ENCODE peak calls at places on chromosomes 1 and 21, in six cellular contexts. Y is dorsolateral prefrontal cortex, P is spleen, K is heart left ventricle, X is H9, Q is Peyer's patch. M is an unnamed sample.

GRCh38 chr21:38342734-38343133 is 85.9 kb downstream of the KCNJ15 start:
- DNase-seq in Y (no peak), P (no peak), K (no peak), X (no peak), Q (no peak), M (no peak)

GRCh38 chr1:17210176-17210575 is 5.2 kb downstream of the PADI1 start:
- DNase-seq in Y (no peak), P (no peak), K (no peak), X (no peak), Q (no peak), M (no peak)

GRCh38 chr1:165222580-165222979 is 133.9 kb downstream of the LMX1A start:
- DNase-seq in Y (no peak), P (no peak), K (no peak), X (no peak), Q (no peak), M (no peak)

GRCh38 chr1:157154940-157155514 is 16.8 kb upstream of the ETV3 start:
- DNase-seq in Y (no peak), P (no peak), K (peak; percentile 81), X (no peak), Q (peak; percentile 86), M (peak; percentile 84)

GRCh38 chr1:110798691-110799256 is 74.2 kb upstream of the CD53 start:
- DNase-seq in Y (no peak), P (no peak), K (no peak), X (no peak), Q (no peak), M (no peak)

GRCh38 chr1:24955161-24955560 is 25.1 kb upstream of the RUNX3 start:
- DNase-seq in Y (no peak), P (peak; percentile 32), K (no peak), X (no peak), Q (peak; percentile 72), M (no peak)

GRCh38 chr1:95223110-95223509 is 10.9 kb upstream of the RWDD3 start:
- DNase-seq in Y (no peak), P (no peak), K (no peak), X (no peak), Q (no peak), M (no peak)

GRCh38 chr1:3464649-3465025 is 10.2 kb downstream of the ARHGEF16 start:
- DNase-seq in Y (no peak), P (peak; percentile 41), K (no peak), X (no peak), Q (no peak), M (peak; percentile 54)

GRCh38 chr1:51956528-51957509 is 33.7 kb downstream of the RAB3B start:
- DNase-seq in Y (no peak), P (no peak), K (no peak), X (peak; percentile 33), Q (no peak), M (no peak)

GRCh38 chr1:77876884-77877283 is 11.5 kb upstream of the NEXN start:
- DNase-seq in Y (no peak), P (no peak), K (no peak), X (no peak), Q (no peak), M (no peak)

GRCh38 chr21:21195417-21195816 is 197.2 kb downstream of the NCAM2 start:
- DNase-seq in Y (no peak), P (no peak), K (no peak), X (no peak), Q (no peak), M (no peak)

GRCh38 chr1:17236779-17237601 is 11.9 kb upstream of the PADI3 start:
- DNase-seq in Y (peak; percentile 90), P (peak; percentile 95), K (peak; percentile 80), X (peak; percentile 92), Q (peak; percentile 96), M (peak; percentile 93)

GRCh38 chr1:24283326-24284155 is 35.6 kb upstream of the GRHL3 start:
- DNase-seq in Y (no peak), P (no peak), K (no peak), X (no peak), Q (peak; percentile 61), M (no peak)

GRCh38 chr1:201468501-201468843 is 516 bp downstream of the PHLDA3 start:
- DNase-seq in Y (no peak), P (no peak), K (peak; percentile 41), X (no peak), Q (no peak), M (peak; percentile 79)

GRCh38 chr1:231053493-231054162 is 13.6 kb upstream of the FAM89A start:
- DNase-seq in Y (peak; percentile 41), P (no peak), K (peak; percentile 53), X (no peak), Q (peak; percentile 53), M (peak; percentile 75)

GRCh38 chr1:39418223-39418622 is 73.2 kb upstream of the BMP8A start:
- DNase-seq in Y (no peak), P (no peak), K (no peak), X (no peak), Q (no peak), M (no peak)

GRCh38 chr1:61124691-61125090 is 42.3 kb downstream of the NFIA start:
- DNase-seq in Y (no peak), P (no peak), K (peak; percentile 25), X (no peak), Q (no peak), M (no peak)

GRCh38 chr1:73564294-73564693 is 633.7 kb downstream of the LRRIQ3 start:
- DNase-seq in Y (no peak), P (no peak), K (no peak), X (no peak), Q (no peak), M (no peak)

GRCh38 chr1:60765204-60765603 is 317.2 kb upstream of the NFIA start:
- DNase-seq in Y (no peak), P (no peak), K (no peak), X (peak; percentile 45), Q (no peak), M (no peak)

GRCh38 chr1:119340861-119341261 is 27.7 kb upstream of the HAO2 start:
- DNase-seq in Y (no peak), P (no peak), K (no peak), X (peak; percentile 71), Q (no peak), M (no peak)

GRCh38 chr1:198556969-198557368 is 16.5 kb upstream of the ATP6V1G3 start:
- DNase-seq in Y (no peak), P (peak; percentile 84), K (peak; percentile 24), X (no peak), Q (peak; percentile 87), M (no peak)

GRCh38 chr1:53046930-53047329 is 15.1 kb upstream of the PODN start:
- DNase-seq in Y (no peak), P (no peak), K (no peak), X (no peak), Q (no peak), M (no peak)

GRCh38 chr1:235102993-235103411 is 25.6 kb downstream of the TOMM20 start:
- DNase-seq in Y (no peak), P (no peak), K (no peak), X (no peak), Q (peak; percentile 42), M (no peak)

GRCh38 chr1:89203166-89203565 is 4.4 kb upstream of the GBP4 start:
- DNase-seq in Y (no peak), P (no peak), K (no peak), X (no peak), Q (no peak), M (no peak)

GRCh38 chr1:199010933-199011332 is 372.1 kb downstream of the PTPRC start:
- DNase-seq in Y (no peak), P (no peak), K (no peak), X (no peak), Q (no peak), M (no peak)

GRCh38 chr1:173426057-173426456 is 51.1 kb upstream of the PRDX6 start:
- DNase-seq in Y (no peak), P (no peak), K (no peak), X (no peak), Q (no peak), M (no peak)

GRCh38 chr1:35931424-35932157 is 686 bp downstream of the AGO3 start:
- DNase-seq in Y (no peak), P (no peak), K (no peak), X (no peak), Q (peak; percentile 56), M (no peak)

GRCh38 chr1:156669794-156670193 is 7.4 kb downstream of the NES start:
- DNase-seq in Y (no peak), P (no peak), K (no peak), X (no peak), Q (no peak), M (no peak)

GRCh38 chr1:93816970-93817738 is 61.9 kb downstream of the DNTTIP2 start:
- DNase-seq in Y (no peak), P (no peak), K (peak; percentile 38), X (no peak), Q (no peak), M (no peak)

GRCh38 chr1:45327644-45328515 is 1.2 kb downstream of the HPDL start:
- DNase-seq in Y (no peak), P (no peak), K (no peak), X (peak; percentile 56), Q (no peak), M (no peak)

DNA sequence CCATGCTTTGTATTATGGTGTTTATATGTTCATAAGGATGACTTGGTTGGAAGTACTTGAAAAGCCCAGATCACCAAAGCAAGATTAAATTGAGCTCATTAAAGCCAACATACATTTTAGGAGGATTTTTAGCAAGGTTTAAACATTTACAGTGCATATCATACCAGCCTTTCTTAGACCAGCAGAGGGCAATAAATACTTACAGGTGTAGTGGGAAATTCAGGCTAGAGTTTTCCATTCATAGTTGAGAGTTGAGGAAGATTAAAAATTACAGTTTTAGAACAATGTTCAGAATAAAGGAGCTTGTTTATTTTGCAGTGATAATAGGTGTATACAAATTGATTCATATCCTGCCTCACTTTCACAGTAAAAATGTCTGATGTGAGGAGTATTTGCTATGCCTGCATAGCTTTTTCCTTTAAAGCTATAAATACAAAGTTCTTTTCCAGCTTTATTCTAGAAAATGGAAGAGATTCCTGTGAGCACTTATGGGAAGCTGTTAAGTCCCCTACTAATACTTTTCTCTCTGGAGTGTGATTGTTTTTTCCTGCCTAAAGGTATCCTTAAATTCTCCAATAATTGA is 35.3 kb downstream of the DTL start:
- DNase-seq in Y (no peak), P (no peak), K (no peak), X (no peak), Q (no peak), M (no peak)
- H3K27ac ChIP-seq in Y (no peak overlapping the region), P (no peak overlapping the region), K (peak overlapping the region; percentile 2), X (no peak overlapping the region), Q (no peak overlapping the region), M (no peak overlapping the region)

GRCh38 chr1:155636397-155637153 is 26.6 kb downstream of the MSTO1 start:
- DNase-seq in Y (no peak), P (no peak), K (no peak), X (no peak), Q (no peak), M (no peak)
- TF ChIP-seq CTCF in Y (no peak), P (no peak), K (no peak), X (no peak), Q (no peak), M (no peak)

GRCh38 chr1:22184892-22185612 is 42.2 kb upstream of the WNT4 start:
- DNase-seq in Y (no peak), P (no peak), K (no peak), X (peak; percentile 61), Q (no peak), M (peak; percentile 92)
- H3K27ac ChIP-seq in Y (no peak overlapping the region), P (no peak overlapping the region), K (no peak overlapping the region), X (no peak overlapping the region), Q (no peak overlapping the region), M (no peak overlapping the region)

GRCh38 chr1:12184008-12184681 is 17.4 kb downstream of the TNFRSF1B start:
- DNase-seq in Y (peak; percentile 50), P (peak; percentile 93), K (peak; percentile 88), X (no peak), Q (peak; percentile 83), M (peak; percentile 96)
- TF ChIP-seq CTCF in Y (no peak), P (no peak), K (peak; percentile 19), X (no peak), Q (peak; percentile 14), M (no peak)

M was measured in kidney.